ENCODE peak calls at places on chromosomes 12 and 14, in ten cellular contexts. V, F, L, B, G, Z, Q, P, C and D are unnamed samples.

GRCh38 chr12:3323002-3323685 is 167.9 kb upstream of the PRMT8 start:
- DNase-seq in C (no peak), G (no peak), V (no peak), Q (no peak), Z (no peak), F (no peak), L (no peak), B (no peak), P (no peak), D (no peak)

GRCh38 chr14:99716850-99717681 is 33.0 kb downstream of the CYP46A1 start:
- DNase-seq in Z (no peak), C (no peak), L (no peak), F (no peak), V (no peak), G (no peak), P (no peak), Q (no peak), B (no peak), D (no peak)

GRCh38 chr12:112194601-112195247 is 69.4 kb downstream of the TRAFD1 start:
- DNase-seq in F (no peak), Q (no peak), Z (no peak), P (no peak), L (no peak), V (no peak), B (no peak), G (no peak), C (no peak), D (no peak)

GRCh38 chr12:4275869-4276253 is 2.3 kb downstream of the CCND2 start:
- DNase-seq in V (no peak), F (peak), L (no peak), Z (no peak), Q (no peak), P (no peak), B (no peak), C (peak), G (no peak), D (no peak)

GRCh38 chr12:39127401-39127800 is 222.0 kb upstream of the CPNE8 start:
- DNase-seq in L (peak), P (peak), F (no peak), B (no peak), V (no peak), C (no peak), Z (no peak), G (no peak), Q (no peak), D (no peak)

GRCh38 chr12:87603727-87604126 is 425.5 kb downstream of the C12orf50 start:
- DNase-seq in L (no peak), G (no peak), Z (no peak), V (no peak), P (no peak), C (no peak), B (no peak), Q (no peak), F (no peak), D (no peak)

GRCh38 chr12:83615152-83615551 is 928.4 kb downstream of the TMTC2 start:
- DNase-seq in G (no peak), F (no peak), V (no peak), C (no peak), P (no peak), L (no peak), B (no peak), Q (no peak), Z (no peak), D (no peak)

GRCh38 chr12:4985820-4986219 is 57.9 kb upstream of the KCNA5 start:
- DNase-seq in C (no peak), L (no peak), V (no peak), Q (no peak), Z (no peak), B (no peak), F (no peak), G (no peak), P (no peak), D (no peak)

GRCh38 chr12:56257491-56258067 is 605 bp downstream of the ANKRD52 start:
- DNase-seq in C (no peak), P (no peak), G (no peak), V (no peak), B (peak), Z (no peak), L (no peak), F (peak), Q (no peak), D (no peak)

GRCh38 chr12:88909510-88909909 is 329.2 kb upstream of the KITLG start:
- DNase-seq in P (no peak), Q (no peak), G (no peak), F (no peak), B (no peak), L (no peak), Z (no peak), C (no peak), V (no peak), D (no peak)

GRCh38 chr12:49959570-49960473 is 1.9 kb upstream of the AQP5 start:
- DNase-seq in V (no peak), P (peak), L (peak), G (no peak), C (no peak), B (no peak), Z (no peak), F (no peak), Q (no peak), D (no peak)

GRCh38 chr14:31933716-31934115 is 143.4 kb upstream of the ARHGAP5 start:
- DNase-seq in B (no peak), G (no peak), L (no peak), Q (no peak), C (no peak), Z (no peak), P (no peak), V (no peak), F (no peak), D (no peak)

GRCh38 chr12:49975370-49975761 is 2.6 kb downstream of the AQP6 start:
- DNase-seq in Z (no peak), G (no peak), B (no peak), F (no peak), C (no peak), Q (no peak), L (no peak), P (no peak), V (no peak), D (no peak)

GRCh38 chr12:22658214-22658613 is 33.2 kb downstream of the ETNK1 start:
- DNase-seq in V (no peak), G (no peak), Q (no peak), P (peak), L (peak), B (no peak), F (no peak), C (no peak), Z (no peak), D (no peak)

GRCh38 chr14:76761849-76762616 is 765 bp downstream of the VASH1 start:
- DNase-seq in V (no peak), Q (peak), C (no peak), B (no peak), Z (no peak), L (no peak), P (no peak), G (no peak), F (peak), D (no peak)

GRCh38 chr12:39072658-39073057 is 167.3 kb upstream of the CPNE8 start:
- DNase-seq in Z (no peak), V (no peak), Q (no peak), B (no peak), F (no peak), L (no peak), P (no peak), C (no peak), G (no peak), D (no peak)

GRCh38 chr12:103840881-103841689 is at the start of gene NT5DC3:
- DNase-seq in V (peak), F (peak), B (peak), Z (peak), C (peak), P (no peak), G (peak), Q (peak), L (no peak), D (no peak)

GRCh38 chr12:120259418-120260202 is 5.9 kb downstream of the PXN start:
- DNase-seq in B (no peak), Z (no peak), L (no peak), C (peak), V (no peak), F (no peak), P (no peak), G (no peak), Q (no peak), D (no peak)

GRCh38 chr12:62684586-62685295 is 218.1 kb downstream of the MON2 start:
- DNase-seq in Z (no peak), G (no peak), B (no peak), Q (no peak), L (peak), F (no peak), P (no peak), C (peak), V (no peak), D (no peak)

GRCh38 chr12:19915392-19916192 is 452.7 kb upstream of the PDE3A start:
- DNase-seq in Q (no peak), G (no peak), L (no peak), Z (no peak), C (no peak), B (peak), V (no peak), F (peak), P (no peak), D (no peak)

GRCh38 chr12:120669055-120669828 is 17.7 kb upstream of the MLEC start:
- DNase-seq in L (no peak), B (no peak), V (no peak), Q (no peak), C (no peak), F (peak), G (no peak), P (no peak), Z (no peak), D (no peak)

GRCh38 chr14:25111061-25111601 is 61.2 kb upstream of the STXBP6 start:
- DNase-seq in F (no peak), Z (no peak), G (no peak), P (peak), V (no peak), C (no peak), Q (no peak), L (peak), B (no peak), D (peak)

GRCh38 chr12:52180971-52181628 is 10.7 kb downstream of the KRT80 start:
- DNase-seq in G (no peak), C (peak), Z (no peak), L (no peak), Q (no peak), P (no peak), V (no peak), B (no peak), F (no peak), D (no peak)

GRCh38 chr14:23816371-23816770 is 137.2 kb upstream of the DHRS4 start:
- DNase-seq in B (no peak), C (no peak), L (no peak), F (no peak), Q (no peak), P (no peak), V (no peak), Z (no peak), G (no peak), D (no peak)

GRCh38 chr12:98532687-98533304 is 17.4 kb downstream of the TMPO start:
- DNase-seq in Q (no peak), G (no peak), C (no peak), V (peak), F (peak), L (no peak), P (no peak), Z (no peak), B (peak), D (no peak)

GRCh38 chr12:49341777-49342065 is 4.7 kb upstream of the C1QL4 start:
- DNase-seq in Z (no peak), L (no peak), F (no peak), Q (no peak), C (no peak), B (no peak), P (no peak), V (no peak), G (no peak), D (no peak)

GRCh38 chr12:53499261-53500118 is at the start of gene MAP3K12:
- DNase-seq in Q (peak), P (no peak), G (peak), L (no peak), B (peak), F (peak), V (peak), C (peak), Z (peak), D (peak)